ENCODE peak calls at places on chromosomes 2 and 18, in five cellular contexts. C is activated CD8-positive, alpha-beta T cell treated with anti-CD3 and anti-CD28 coated beads for 36 hours; F is cardiac muscle cell; B is progenitor cell of endocrine pancreas; R is astrocyte of the spinal cord. P is an unnamed sample.

GRCh38 chr18:37566479-37567060 is 972 bp upstream of the CELF4 start:
- DNase-seq in B (peak; percentile 18), F (peak; percentile 12), R (no peak), C (no peak), P (no peak)

GRCh38 chr2:186780701-186781316 is 68.2 kb downstream of the ZSWIM2 start:
- DNase-seq in R (peak; percentile 17), B (no peak), C (no peak), F (peak; percentile 51), P (no peak)

GRCh38 chr2:118856978-118857676 is 9.7 kb upstream of the EN1 start:
- DNase-seq in C (no peak), R (no peak), F (no peak), B (no peak), P (no peak)

GRCh38 chr2:151842830-151843668 is 14.8 kb upstream of the ARL5A start:
- DNase-seq in R (no peak), B (no peak), C (no peak), F (no peak), P (no peak)

GRCh38 chr2:40630035-40630434 is 178.1 kb upstream of the SLC8A1 start:
- DNase-seq in B (no peak), F (no peak), C (no peak), R (no peak), P (no peak)

GRCh38 chr2:117714761-117715160 is 99.7 kb upstream of the DDX18 start:
- DNase-seq in R (no peak), B (no peak), C (no peak), F (no peak), P (no peak)

GRCh38 chr2:43323810-43324588 is 97.6 kb upstream of the ZFP36L2 start:
- DNase-seq in C (no peak), B (no peak), F (no peak), R (no peak), P (no peak)

GRCh38 chr2:49490710-49491109 is 336.4 kb upstream of the FSHR start:
- DNase-seq in F (peak; percentile 48), C (peak; percentile 16), B (no peak), R (no peak), P (no peak)

GRCh38 chr2:144350151-144350802 is 169.6 kb downstream of the ZEB2 start:
- DNase-seq in F (no peak), R (peak; percentile 81), C (peak; percentile 30), B (no peak), P (no peak)

GRCh38 chr2:220533485-220533884 is 906.1 kb downstream of the SLC4A3 start:
- DNase-seq in B (no peak), F (no peak), R (no peak), C (peak; percentile 11), P (no peak)

GRCh38 chr2:100054426-100054825 is 88.0 kb downstream of the AFF3 start:
- DNase-seq in R (no peak), B (no peak), C (no peak), F (no peak), P (no peak)

GRCh38 chr2:136209540-136210264 is 91.8 kb upstream of the CXCR4 start:
- DNase-seq in R (no peak), C (no peak), B (no peak), F (no peak), P (no peak)

GRCh38 chr2:164719996-164720941 is 99.0 kb upstream of the GRB14 start:
- DNase-seq in R (peak; percentile 67), F (no peak), C (no peak), B (no peak), P (no peak)

GRCh38 chr2:172082105-172082943 is 3.0 kb upstream of the DLX1 start:
- DNase-seq in F (no peak), C (peak; percentile 8), R (no peak), B (no peak), P (no peak)

GRCh38 chr2:165015052-165015642 is 59.8 kb upstream of the SLC38A11 start:
- DNase-seq in B (peak; percentile 59), R (peak; percentile 64), F (peak; percentile 84), C (peak; percentile 76), P (peak; percentile 74)

GRCh38 chr2:204860249-204860648 is 315.0 kb downstream of the PARD3B start:
- DNase-seq in C (no peak), R (no peak), B (no peak), F (no peak), P (no peak)

GRCh38 chr2:101984656-101985055 is 7.1 kb upstream of the IL1R2 start:
- DNase-seq in B (no peak), C (no peak), F (no peak), R (no peak), P (no peak)

GRCh38 chr2:61764035-61764800 is 89.6 kb downstream of the FAM161A start:
- DNase-seq in F (peak; percentile 98), C (peak; percentile 98), R (peak; percentile 99), B (peak; percentile 92), P (peak; percentile 84)

GRCh38 chr18:49251451-49251850 is 209.0 kb downstream of the DYM start:
- DNase-seq in C (no peak), B (no peak), R (no peak), F (peak; percentile 55), P (no peak)

GRCh38 chr18:58196164-58196563 is 152.1 kb downstream of the NEDD4L start:
- DNase-seq in F (no peak), R (no peak), B (no peak), C (no peak), P (no peak)

GRCh38 chr2:109409347-109410020 is 204.3 kb downstream of the SEPTIN10 start:
- DNase-seq in R (peak; percentile 21), F (no peak), C (no peak), B (no peak), P (no peak)

GRCh38 chr2:141105763-141106162 is 1025.1 kb downstream of the LRP1B start:
- DNase-seq in B (no peak), F (no peak), R (peak; percentile 24), C (no peak), P (no peak)

GRCh38 chr2:48855142-48855541 is 99.6 kb upstream of the LHCGR start:
- DNase-seq in F (no peak), C (no peak), R (no peak), B (no peak), P (no peak)

GRCh38 chr2:133667-134593 is 87.6 kb upstream of the FAM110C start:
- DNase-seq in B (no peak), R (no peak), F (peak; percentile 62), C (no peak), P (no peak)

GRCh38 chr2:29777164-29777563 is 144.2 kb downstream of the ALK start:
- DNase-seq in F (no peak), B (no peak), C (peak; percentile 16), R (no peak), P (no peak)

GRCh38 chr2:79994915-79995419 is 309.6 kb downstream of the LRRTM1 start:
- DNase-seq in R (no peak), B (no peak), C (no peak), F (no peak), P (no peak)

GRCh38 chr18:35172009-35172408 is 68.8 kb upstream of the ZNF397 start:
- DNase-seq in R (no peak), B (no peak), F (no peak), C (no peak), P (no peak)

DNA sequence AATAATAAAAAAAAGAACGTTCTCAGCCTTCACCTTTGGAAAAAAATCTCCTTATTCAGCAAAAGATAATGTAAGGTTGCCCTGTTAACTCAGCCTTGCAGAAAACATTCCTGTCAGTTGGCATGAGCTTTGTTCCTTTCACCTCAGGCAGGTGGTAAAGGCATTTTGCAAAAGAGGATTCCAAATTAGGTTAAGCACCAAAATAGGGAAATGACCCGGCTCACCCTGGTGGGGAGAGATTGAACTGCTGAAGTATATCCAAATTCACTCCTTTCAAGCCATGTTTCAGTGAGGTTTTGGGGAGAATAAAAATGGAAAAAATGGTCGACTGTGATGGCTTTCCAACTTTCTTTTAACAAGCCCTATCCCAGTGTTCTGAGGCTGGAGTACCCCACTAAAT is 1988.8 kb upstream of the PIK3C3 start:
- DNase-seq in C (no peak), R (no peak), F (no peak), B (no peak), P (no peak)
- TF ChIP-seq CTCF in C (no peak), R (peak; percentile 32), F (peak; percentile 34), B (peak; percentile 37), P (peak; percentile 68)

GRCh38 chr2:237723613-237724012 is 75.0 kb upstream of the RBM44 start:
- DNase-seq in R (no peak), C (peak; percentile 36), B (no peak), F (no peak), P (no peak)
- TF ChIP-seq CTCF in R (no peak), C (no peak), B (no peak), F (no peak), P (no peak)

GRCh38 chr2:9844581-9844980 is 1.3 kb downstream of the TAF1B start:
- DNase-seq in F (no peak), R (peak; percentile 29), B (no peak), C (no peak), P (no peak)

GRCh38 chr2:9842487-9843228 is 616 bp upstream of the TAF1B start:
- DNase-seq in R (no peak), F (no peak), B (no peak), C (no peak), P (no peak)

GRCh38 chr2:9844036-9844483 is 786 bp downstream of the TAF1B start:
- DNase-seq in R (no peak), B (no peak), C (peak; percentile 22), F (no peak), P (no peak)

GRCh38 chr2:9846554-9846953 is 3.3 kb downstream of the TAF1B start:
- DNase-seq in F (no peak), B (no peak), C (no peak), R (no peak), P (no peak)

DNA sequence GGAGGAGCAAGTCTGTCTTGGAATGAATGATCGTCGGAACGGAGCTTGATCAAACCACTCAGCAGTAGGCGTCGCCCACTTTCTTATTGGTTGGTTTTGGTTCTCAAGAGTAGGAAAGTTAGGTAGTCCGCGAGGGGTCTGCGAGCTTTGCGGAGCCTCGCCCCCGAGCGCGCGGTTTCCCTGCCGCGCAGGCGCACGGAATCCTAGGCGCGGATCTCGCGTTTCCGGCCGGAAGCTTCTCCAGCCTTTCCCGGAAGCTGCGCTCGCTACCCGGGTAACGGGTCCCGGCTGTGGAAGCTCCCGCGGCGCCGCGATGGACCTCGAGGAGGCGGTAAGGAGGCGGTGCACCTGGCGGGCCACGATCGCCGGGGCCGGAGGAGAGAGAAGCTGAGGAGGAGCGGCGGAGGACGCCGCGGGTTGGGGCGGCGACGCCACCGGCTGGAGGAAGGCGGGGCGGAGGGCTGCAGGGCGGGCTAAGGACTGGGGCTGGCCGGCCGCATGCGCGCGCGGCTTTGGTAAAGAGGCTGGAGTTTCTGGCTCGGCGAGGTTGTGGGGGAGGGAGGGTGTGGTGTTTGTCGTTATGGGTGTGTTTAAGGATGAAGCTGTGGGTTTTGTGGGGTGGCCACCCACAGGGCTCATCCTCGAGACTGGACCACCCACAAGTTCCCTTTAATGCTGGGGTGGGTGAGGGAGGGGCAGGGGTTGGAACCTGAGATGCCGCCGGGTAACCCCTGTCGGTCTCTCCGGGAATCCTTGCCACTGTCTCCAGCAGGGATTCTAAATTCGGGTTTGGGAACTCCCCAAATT is at the start of gene TAF1B:
- DNase-seq in C (peak; percentile 93), B (peak; percentile 88), R (peak; percentile 95), F (peak; percentile 95), P (peak; percentile 92)
- TF ChIP-seq CTCF in C (no peak), B (peak; percentile 47), R (peak; percentile 36), F (peak; percentile 37), P (no peak)

DNA sequence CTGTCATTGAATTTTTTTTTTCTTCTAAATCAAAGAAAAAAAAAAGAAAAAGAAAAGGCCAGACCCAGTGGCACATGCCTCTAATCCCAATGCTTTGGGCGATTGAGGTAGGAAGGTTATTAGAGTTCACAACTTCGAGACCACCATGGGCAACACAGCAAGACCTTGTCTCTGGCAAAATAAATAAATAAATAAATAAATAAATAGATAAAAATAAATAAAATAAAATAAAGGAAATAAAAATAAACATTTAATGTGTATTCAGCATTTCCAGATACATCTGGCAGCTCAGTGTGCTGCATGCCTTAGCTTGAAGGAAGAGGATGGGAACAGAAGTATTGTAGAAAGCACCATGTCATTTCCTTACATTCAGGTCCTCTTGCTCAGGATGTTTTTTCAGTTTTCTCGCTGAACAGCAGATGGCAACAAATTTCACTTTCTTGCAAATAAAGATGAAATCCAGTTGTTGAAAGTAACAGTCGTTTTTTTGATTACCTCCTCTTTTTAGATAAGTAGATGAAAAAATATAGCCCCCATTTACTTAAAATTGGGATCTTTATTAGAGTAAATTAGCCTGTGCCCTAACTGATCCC is 25.7 kb upstream of the FAM178B start:
- DNase-seq in B (no peak), C (peak; percentile 35), F (peak; percentile 52), R (peak; percentile 74), P (no peak)
- TF ChIP-seq CTCF in B (peak; percentile 53), C (peak; percentile 61), F (peak; percentile 43), R (peak; percentile 49), P (no peak)